ENCODE peak calls at places on chromosomes 6 and 20, in five cellular contexts. Z, M, U, K and B are unnamed samples.

GRCh38 chr20:4008026-4008413 is 7.3 kb downstream of the RNF24 start:
- DNase-seq in K (no peak), U (no peak), M (no peak), Z (no peak), B (no peak)

GRCh38 chr6:34586327-34587040 is 30.4 kb upstream of the SPDEF start:
- DNase-seq in Z (no peak), K (no peak), U (no peak), M (no peak), B (no peak)

GRCh38 chr6:107458687-107459282 is 579 bp downstream of the PDSS2 start:
- DNase-seq in U (no peak), Z (peak), K (peak), M (no peak), B (no peak)

GRCh38 chr6:148422085-148422484 is 79.4 kb downstream of the SASH1 start:
- DNase-seq in Z (no peak), K (no peak), U (no peak), M (no peak), B (no peak)

GRCh38 chr6:129329677-129330076 is 380.3 kb downstream of the ARHGAP18 start:
- DNase-seq in M (no peak), K (no peak), U (no peak), Z (no peak), B (no peak)

GRCh38 chr6:156383059-156383458 is 394.1 kb upstream of the ARID1B start:
- DNase-seq in M (no peak), K (no peak), Z (no peak), U (no peak), B (no peak)

GRCh38 chr6:80771941-80772340 is 665.5 kb downstream of the BCKDHB start:
- DNase-seq in Z (peak), M (no peak), K (no peak), U (peak), B (peak)

GRCh38 chr20:56706867-56707360 is 77.8 kb downstream of the TFAP2C start:
- DNase-seq in K (no peak), M (no peak), U (no peak), Z (no peak), B (peak)

GRCh38 chr20:20455945-20456344 is 88.0 kb downstream of the INSM1 start:
- DNase-seq in K (no peak), Z (no peak), U (no peak), M (no peak), B (no peak)

GRCh38 chr6:43476744-43477143 is 626 bp upstream of the TJAP1 start:
- DNase-seq in K (no peak), Z (no peak), M (no peak), U (no peak), B (no peak)

GRCh38 chr6:62392289-62392688 is 106.3 kb upstream of the KHDRBS2 start:
- DNase-seq in Z (no peak), M (no peak), K (no peak), U (no peak), B (no peak)

GRCh38 chr6:62391358-62391757 is 105.3 kb upstream of the KHDRBS2 start:
- DNase-seq in M (no peak), U (no peak), K (no peak), Z (no peak), B (no peak)

GRCh38 chr6:62390413-62390812 is 104.4 kb upstream of the KHDRBS2 start:
- DNase-seq in U (no peak), K (no peak), M (no peak), Z (no peak), B (no peak)

DNA sequence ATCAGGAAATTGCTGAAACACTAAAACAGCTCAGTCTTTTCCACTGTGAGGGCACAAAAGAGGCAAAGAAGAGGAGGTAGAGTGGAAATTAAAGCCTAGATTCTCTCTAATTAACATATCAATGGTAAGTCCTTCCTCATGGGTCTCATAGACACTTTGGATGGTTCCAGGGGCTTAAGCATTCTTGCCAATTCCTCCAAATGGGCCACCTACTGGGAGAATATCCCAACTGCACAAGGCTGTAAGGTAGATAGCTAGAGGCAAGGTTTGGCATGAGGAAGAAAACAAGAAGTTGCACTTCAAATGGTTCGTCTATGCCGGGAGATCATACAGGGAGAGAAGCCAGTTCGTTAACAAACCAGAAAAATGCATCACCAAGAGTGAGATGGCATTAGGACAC is 107.6 kb upstream of the KHDRBS2 start:
- DNase-seq in M (no peak), K (no peak), U (peak), Z (no peak), B (no peak)
- TF ChIP-seq CTCF in M (no peak), K (no peak), U (peak), Z (no peak), B (no peak)

GRCh38 chr20:36460648-36461599 is 80.4 kb upstream of the MYL9 start:
- DNase-seq in M (no peak), K (peak), Z (peak), U (peak), B (no peak)
- TF ChIP-seq CTCF in M (no peak), K (no peak), Z (no peak), U (no peak), B (no peak)

GRCh38 chr6:46015119-46015968 is at the start of gene CLIC5:
- DNase-seq in M (no peak), U (no peak), Z (no peak), K (peak), B (no peak)
- TF ChIP-seq CTCF in M (no peak), U (no peak), Z (no peak), K (no peak), B (no peak)

GRCh38 chr20:37387519-37388269 is 41.8 kb downstream of the SRC start:
- DNase-seq in K (no peak), U (no peak), M (no peak), Z (no peak), B (no peak)

GRCh38 chr20:37385176-37385575 is 39.2 kb downstream of the SRC start:
- DNase-seq in M (no peak), U (no peak), Z (no peak), K (no peak), B (no peak)

GRCh38 chr20:37384683-37385174 is 38.8 kb downstream of the SRC start:
- DNase-seq in K (peak), M (no peak), U (peak), Z (peak), B (no peak)

GRCh38 chr20:37386505-37387201 is 40.7 kb downstream of the SRC start:
- DNase-seq in Z (no peak), U (no peak), K (peak), M (no peak), B (no peak)

GRCh38 chr20:37385659-37386504 is 39.9 kb downstream of the SRC start:
- DNase-seq in Z (no peak), K (no peak), U (no peak), M (no peak), B (no peak)
- TF ChIP-seq CTCF in Z (no peak), K (no peak), U (no peak), M (no peak), B (no peak)

GRCh38 chr6:93418113-93418447 is 1.3 kb downstream of the EPHA7 start:
- DNase-seq in M (no peak), K (no peak), Z (peak), U (no peak), B (no peak)
- TF ChIP-seq CTCF in M (no peak), K (no peak), Z (no peak), U (no peak), B (no peak)

GRCh38 chr6:21019614-21020013 is 485.4 kb downstream of the CDKAL1 start:
- DNase-seq in U (no peak), Z (peak), M (no peak), K (no peak), B (no peak)
- TF ChIP-seq CTCF in U (no peak), Z (peak), M (peak), K (no peak), B (peak)

DNA sequence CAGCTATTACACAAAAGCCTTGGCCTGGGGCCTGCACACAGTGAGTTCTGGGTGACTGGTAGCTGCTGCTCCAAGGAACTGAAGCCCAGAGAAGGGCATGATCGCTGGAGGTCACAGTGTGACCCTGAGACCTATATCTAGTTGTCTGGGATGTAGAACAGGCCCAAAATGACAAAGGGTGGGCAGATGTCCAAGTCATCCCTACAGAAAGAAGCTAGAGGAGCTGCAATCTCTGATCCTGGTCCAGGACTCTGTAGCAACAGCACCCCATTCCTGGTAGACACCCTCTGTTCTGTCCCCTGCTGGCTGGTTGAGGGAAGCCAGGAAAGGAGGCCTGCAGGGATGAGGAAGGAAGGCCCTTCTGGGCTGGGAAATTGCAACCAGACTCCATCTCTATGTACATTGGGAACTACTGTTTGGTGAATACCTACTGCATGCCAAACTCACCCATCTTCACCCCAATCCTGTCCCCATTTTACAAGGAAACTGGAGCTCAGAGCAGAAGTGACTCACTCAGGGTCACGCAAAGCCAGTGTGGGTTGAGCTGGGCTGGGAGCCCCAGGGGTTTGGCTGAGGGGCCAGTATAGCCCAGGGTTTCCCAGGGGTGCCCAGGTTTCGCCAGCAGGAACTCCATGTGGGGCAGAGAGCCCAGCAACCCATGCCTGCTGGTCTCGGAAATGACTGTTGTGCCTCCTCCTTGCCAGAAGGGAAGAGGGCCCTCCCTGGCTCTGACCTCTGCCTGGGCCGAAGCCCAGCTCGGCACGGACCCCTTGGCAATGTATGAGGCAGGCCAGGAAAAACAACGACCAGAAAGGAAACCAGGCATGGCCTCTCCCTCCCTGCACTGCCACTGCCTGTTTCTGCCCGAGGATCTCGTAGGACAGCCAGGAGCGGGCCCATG is 44.9 kb upstream of the TLDC2 start:
- DNase-seq in M (no peak), Z (no peak), U (no peak), K (peak), B (no peak)
- TF ChIP-seq CTCF in M (peak), Z (peak), U (peak), K (no peak), B (peak)

GRCh38 chr6:26216886-26217713 is 129.9 kb downstream of the HFE start:
- DNase-seq in Z (peak), K (peak), M (peak), U (peak), B (no peak)
- TF ChIP-seq CTCF in Z (peak), K (peak), M (peak), U (peak), B (peak)

DNA sequence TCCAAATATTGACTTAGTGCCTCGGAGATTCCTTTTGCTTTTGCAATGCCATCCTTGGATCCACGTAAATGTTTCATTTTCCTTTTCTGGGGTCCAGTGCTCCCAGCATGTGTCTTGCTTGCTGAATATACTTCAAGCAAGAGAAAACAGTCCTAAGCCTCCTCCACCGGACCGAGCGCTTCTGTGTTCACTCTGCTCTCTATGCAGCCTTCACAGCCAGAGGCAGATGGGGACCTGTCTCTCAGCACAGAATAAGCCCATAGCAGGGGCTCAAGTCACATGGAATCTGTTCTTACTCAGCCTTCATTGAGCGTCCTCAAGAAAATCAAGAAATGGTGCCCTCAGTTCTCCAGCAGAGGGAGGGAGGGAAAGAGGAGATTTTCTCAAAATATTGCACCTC is 71.4 kb downstream of the ISM1 start:
- DNase-seq in U (no peak), Z (no peak), K (no peak), M (no peak), B (no peak)
- TF ChIP-seq CTCF in U (no peak), Z (no peak), K (no peak), M (no peak), B (no peak)

GRCh38 chr6:130920969-130921368 is 93.8 kb downstream of the SMLR1 start:
- DNase-seq in K (no peak), Z (no peak), U (no peak), M (no peak), B (no peak)
- TF ChIP-seq CTCF in K (no peak), Z (no peak), U (no peak), M (no peak), B (no peak)